ENCODE peak calls at places on chromosomes 1 and 21, in ten cellular contexts. A is GM12865, Y is astrocyte of the spinal cord, M is mammary epithelial cell, B is Caco-2, W is endothelial cell, N is pancreas, G is HFFc6, I is breast epithelium, Q is hepatocyte. V is an unnamed sample.

GRCh38 chr21:34511787-34512451 is at the start of gene KCNE1:
- DNase-seq in A (no peak), Y (no peak), M (no peak), B (no peak), W (no peak), N (no peak), G (no peak), I (no peak), Q (no peak), V (no peak)

GRCh38 chr1:201353186-201353940 is 24.1 kb downstream of the TNNT2 start:
- DNase-seq in A (no peak), Y (no peak), M (no peak), B (no peak), W (no peak), N (no peak), G (no peak), I (no peak), Q (no peak), V (no peak)

GRCh38 chr1:162564762-162565218 is 3.3 kb downstream of the UAP1 start:
- DNase-seq in A (no peak), Y (no peak), M (no peak), B (no peak), W (no peak), N (no peak), G (no peak), I (no peak), Q (no peak), V (no peak)

GRCh38 chr1:38072858-38073257 is 26.3 kb upstream of the POU3F1 start:
- DNase-seq in A (no peak), Y (no peak), M (no peak), B (no peak), W (no peak), N (no peak), G (no peak), I (no peak), Q (no peak), V (no peak)

GRCh38 chr1:10360045-10360444 is 38.8 kb upstream of the PGD start:
- DNase-seq in A (peak; percentile 22), Y (no peak), M (no peak), B (no peak), W (no peak), N (no peak), G (no peak), I (no peak), Q (no peak), V (no peak)

GRCh38 chr1:115056395-115056798 is 26.8 kb downstream of the TSHB start:
- DNase-seq in A (no peak), Y (peak; percentile 43), M (no peak), B (peak; percentile 63), W (no peak), N (no peak), G (peak; percentile 65), I (no peak), Q (peak; percentile 76), V (no peak)

GRCh38 chr1:80656011-80656627 is 1144.6 kb upstream of the ADGRL2 start:
- DNase-seq in A (peak; percentile 8), Y (peak; percentile 17), M (peak; percentile 6), B (peak; percentile 40), W (peak; percentile 16), N (no peak), G (no peak), I (no peak), Q (peak; percentile 71), V (peak; percentile 11)

GRCh38 chr21:44653656-44654575 is 543 bp downstream of the KRTAP12-4 start:
- DNase-seq in A (no peak), Y (no peak), M (no peak), B (no peak), W (no peak), N (no peak), G (no peak), I (no peak), Q (no peak), V (no peak)

GRCh38 chr21:36015096-36015495 is 45.2 kb downstream of the SETD4 start:
- DNase-seq in A (no peak), Y (no peak), M (no peak), B (no peak), W (no peak), N (no peak), G (peak; percentile 10), I (no peak), Q (no peak), V (no peak)

GRCh38 chr1:198788561-198789064 is 149.8 kb downstream of the PTPRC start:
- DNase-seq in A (peak; percentile 34), Y (peak; percentile 32), M (no peak), B (peak; percentile 32), W (peak; percentile 57), N (no peak), G (no peak), I (no peak), Q (peak; percentile 34), V (peak; percentile 32)

GRCh38 chr1:116990612-116991151 is 10.9 kb upstream of the CD101 start:
- DNase-seq in A (no peak), Y (peak; percentile 97), M (peak; percentile 97), B (no peak), W (no peak), N (peak; percentile 10), G (no peak), I (peak; percentile 77), Q (no peak), V (no peak)

GRCh38 chr1:244603498-244603897 is 49.4 kb upstream of the DESI2 start:
- DNase-seq in A (peak; percentile 27), Y (peak; percentile 38), M (peak; percentile 23), B (no peak), W (no peak), N (no peak), G (peak; percentile 42), I (no peak), Q (peak; percentile 38), V (peak; percentile 36)

GRCh38 chr1:211358685-211359084 is 32.1 kb downstream of the TRAF5 start:
- DNase-seq in A (no peak), Y (no peak), M (no peak), B (no peak), W (no peak), N (no peak), G (no peak), I (no peak), Q (no peak), V (no peak)

GRCh38 chr1:165717918-165718515 is 19.7 kb upstream of the ALDH9A1 start:
- DNase-seq in A (peak; percentile 71), Y (peak; percentile 70), M (peak; percentile 52), B (peak; percentile 57), W (peak; percentile 62), N (peak; percentile 21), G (peak; percentile 66), I (no peak), Q (peak; percentile 70), V (peak; percentile 57)

DNA sequence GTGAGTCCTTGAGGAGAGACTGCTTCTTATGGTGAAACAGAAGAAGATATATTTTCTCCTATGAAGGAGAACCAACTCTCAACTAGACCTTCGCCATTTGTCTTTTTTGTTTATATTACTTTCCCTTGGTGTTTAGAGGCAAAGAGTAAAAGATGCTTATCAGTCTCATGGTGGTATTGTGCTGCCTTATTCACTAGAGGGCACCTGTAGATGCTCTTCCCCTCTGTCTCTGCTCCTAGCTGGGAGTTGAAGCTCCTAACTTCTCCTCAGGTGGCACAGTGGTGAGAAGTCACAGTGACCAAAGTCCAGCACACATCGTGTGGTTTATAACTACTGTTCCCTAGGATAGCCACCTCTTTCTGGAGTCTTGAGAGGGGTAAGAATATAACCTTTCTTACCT is 1359.6 kb downstream of the PLA2G4A start:
- DNase-seq in A (no peak), Y (no peak), M (no peak), B (no peak), W (no peak), N (no peak), G (no peak), I (no peak), Q (no peak), V (no peak)
- TF ChIP-seq CTCF in A (no peak), Y (no peak), M (peak; percentile 20), B (no peak), W (no peak), N (no peak), G (no peak), I (no peak), Q (no peak), V (no peak)

DNA sequence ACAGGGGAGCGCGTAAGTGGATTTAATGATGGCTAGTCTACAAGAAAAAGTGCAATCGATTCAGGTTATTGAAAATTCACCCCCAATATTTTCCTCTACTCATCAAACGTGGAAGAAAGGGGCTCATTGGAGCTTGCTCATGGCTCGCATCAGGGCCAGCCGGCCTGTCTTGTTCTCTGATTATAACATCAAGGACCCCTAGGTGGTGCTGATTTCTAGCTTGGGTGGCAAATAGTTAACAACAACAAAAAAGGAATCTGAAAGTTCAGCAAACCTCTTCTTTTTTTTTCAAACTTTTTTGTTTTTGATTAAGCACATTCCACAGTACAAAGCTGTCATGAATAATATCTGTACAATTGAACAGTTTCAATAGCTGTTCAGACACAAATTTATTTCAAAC is 35.8 kb upstream of the SOD1 start:
- DNase-seq in A (peak; percentile 24), Y (no peak), M (no peak), B (no peak), W (no peak), N (no peak), G (no peak), I (no peak), Q (no peak), V (peak; percentile 43)
- TF ChIP-seq CTCF in A (peak; percentile 12), Y (peak; percentile 43), M (peak; percentile 7), B (no peak), W (no peak), N (no peak), G (no peak), I (no peak), Q (no peak), V (peak; percentile 42)

GRCh38 chr1:7209340-7209739 is 424.1 kb downstream of the CAMTA1 start:
- DNase-seq in A (no peak), Y (no peak), M (no peak), B (no peak), W (no peak), N (no peak), G (no peak), I (no peak), Q (no peak), V (no peak)

GRCh38 chr1:7208647-7209180 is 423.5 kb downstream of the CAMTA1 start:
- DNase-seq in A (no peak), Y (no peak), M (no peak), B (no peak), W (no peak), N (no peak), G (no peak), I (no peak), Q (no peak), V (no peak)

GRCh38 chr1:7207875-7208646 is 422.8 kb downstream of the CAMTA1 start:
- DNase-seq in A (peak; percentile 56), Y (peak; percentile 64), M (peak; percentile 64), B (no peak), W (peak; percentile 87), N (peak; percentile 37), G (peak; percentile 74), I (no peak), Q (peak; percentile 71), V (peak; percentile 52)
- TF ChIP-seq CTCF in A (peak; percentile 70), Y (peak; percentile 81), M (peak; percentile 99), B (peak; percentile 53), W (peak; percentile 80), N (peak; percentile 15), G (peak; percentile 86), I (peak; percentile 38), Q (peak; percentile 57), V (peak; percentile 67)

DNA sequence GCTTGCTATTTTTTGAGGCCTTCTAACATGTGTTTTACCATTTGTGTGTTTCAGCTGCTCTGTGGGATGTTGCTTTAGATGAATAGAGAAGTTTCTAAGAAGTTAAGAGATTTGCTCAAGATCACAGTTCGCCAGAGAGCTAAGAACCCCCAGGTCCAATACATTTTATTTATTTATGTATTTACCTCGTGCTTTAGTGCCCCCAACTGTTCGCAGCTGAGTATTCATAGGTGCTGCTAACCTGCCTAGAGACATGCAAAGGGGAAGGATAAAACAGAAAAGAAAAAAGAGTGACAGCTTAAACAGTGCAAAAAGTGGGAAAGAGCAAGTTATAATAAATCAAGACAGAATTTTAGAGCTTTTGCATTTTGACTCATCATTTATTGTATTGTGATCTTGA is 31.1 kb downstream of the NFYC start:
- DNase-seq in A (peak; percentile 23), Y (no peak), M (no peak), B (no peak), W (no peak), N (no peak), G (no peak), I (no peak), Q (no peak), V (no peak)
- TF ChIP-seq CTCF in A (no peak), Y (no peak), M (peak; percentile 18), B (no peak), W (no peak), N (no peak), G (no peak), I (no peak), Q (no peak), V (peak; percentile 40)

V was measured in GM13977.